ENCODE peak calls at places on chromosomes 7 and 10, in seven cellular contexts. Y is GM12891, O is H1, T is GM12878, L is K562, C is HepG2, A is SK-N-SH. N is an unnamed sample.
A peak's percentile ranks its signal among the peaks of the same experiment; 100 is the strongest.

GRCh38 chr7:74511360-74511759 is 57.7 kb downstream of the GTF2IRD1 start:
- DNase-seq in C (no peak), L (no peak), O (no peak), A (no peak), T (no peak), Y (no peak), N (no peak)

GRCh38 chr7:95420996-95421846 is 13.6 kb downstream of the PON2 start:
- DNase-seq in O (no peak), T (no peak), L (no peak), A (no peak), C (no peak), Y (no peak), N (no peak)

GRCh38 chr10:43044444-43045245 is 32.2 kb upstream of the RET start:
- DNase-seq in T (no peak), C (no peak), L (no peak), A (peak; percentile 37), Y (no peak), O (no peak), N (no peak)

GRCh38 chr10:22724773-22725172 is 10.4 kb upstream of the PIP4K2A start:
- DNase-seq in C (no peak), L (no peak), O (no peak), A (no peak), Y (no peak), T (no peak), N (no peak)

GRCh38 chr10:123298583-123298982 is 144.4 kb downstream of the BUB3 start:
- DNase-seq in L (no peak), T (no peak), A (no peak), O (no peak), Y (no peak), C (no peak), N (no peak)

GRCh38 chr10:125373546-125373945 is 213.2 kb upstream of the CTBP2 start:
- DNase-seq in Y (no peak), L (no peak), O (no peak), A (no peak), T (no peak), C (no peak), N (no peak)

GRCh38 chr10:15452545-15452944 is 81.5 kb upstream of the FAM171A1 start:
- DNase-seq in O (no peak), A (no peak), T (no peak), L (no peak), Y (no peak), C (no peak), N (no peak)

GRCh38 chr10:129275886-129276285 is 191.2 kb upstream of the MGMT start:
- DNase-seq in C (no peak), L (no peak), T (no peak), O (no peak), Y (no peak), A (no peak), N (no peak)

GRCh38 chr7:94250984-94251383 is 143.7 kb upstream of the COL1A2 start:
- DNase-seq in O (no peak), L (no peak), C (no peak), A (no peak), T (no peak), Y (no peak), N (no peak)

GRCh38 chr7:31899356-31899927 is 170.8 kb downstream of the PDE1C start:
- DNase-seq in C (peak; percentile 2), A (no peak), L (no peak), Y (no peak), T (no peak), O (no peak), N (no peak)

GRCh38 chr7:156157409-156158012 is 345.2 kb upstream of the SHH start:
- DNase-seq in Y (no peak), T (no peak), C (no peak), L (no peak), A (no peak), O (no peak), N (no peak)

GRCh38 chr7:20441886-20442505 is 111.3 kb downstream of the ITGB8 start:
- DNase-seq in C (no peak), Y (no peak), L (no peak), O (no peak), T (no peak), A (no peak), N (no peak)

GRCh38 chr10:133455196-133455595 is 1.5 kb downstream of the SCART1 start:
- DNase-seq in A (no peak), C (no peak), L (no peak), T (no peak), Y (no peak), O (no peak), N (no peak)

GRCh38 chr10:94496010-94496409 is 49.6 kb upstream of the HELLS start:
- DNase-seq in Y (no peak), T (peak; percentile 26), L (no peak), O (no peak), C (no peak), A (no peak), N (no peak)

GRCh38 chr7:79452495-79453265 is 787 bp downstream of the MAGI2 start:
- DNase-seq in T (no peak), C (peak; percentile 60), Y (no peak), A (peak; percentile 61), O (no peak), L (no peak), N (no peak)

GRCh38 chr7:35524112-35524804 is 170.7 kb downstream of the HERPUD2 start:
- DNase-seq in T (no peak), O (no peak), Y (no peak), L (no peak), C (no peak), A (no peak), N (no peak)

GRCh38 chr10:132879408-132880147 is 62.8 kb downstream of the CFAP46 start:
- DNase-seq in C (no peak), T (no peak), O (no peak), Y (no peak), A (no peak), L (no peak), N (no peak)

GRCh38 chr7:37999673-38000072 is 79.2 kb downstream of the EPDR1 start:
- DNase-seq in O (no peak), C (no peak), A (no peak), L (no peak), Y (no peak), T (no peak), N (no peak)

GRCh38 chr10:118373786-118374185 is 31.7 kb upstream of the FAM204A start:
- DNase-seq in Y (no peak), L (no peak), C (peak; percentile 7), T (no peak), A (no peak), O (no peak), N (no peak)

GRCh38 chr10:76416642-76417041 is 985.2 kb downstream of the LRMDA start:
- DNase-seq in C (no peak), O (no peak), L (no peak), A (no peak), T (no peak), Y (no peak), N (no peak)
- TF ChIP-seq TAF1 in C (no peak), O (no peak), L (no peak), A (no peak), T (no peak), Y (no peak), N (no peak)

DNA sequence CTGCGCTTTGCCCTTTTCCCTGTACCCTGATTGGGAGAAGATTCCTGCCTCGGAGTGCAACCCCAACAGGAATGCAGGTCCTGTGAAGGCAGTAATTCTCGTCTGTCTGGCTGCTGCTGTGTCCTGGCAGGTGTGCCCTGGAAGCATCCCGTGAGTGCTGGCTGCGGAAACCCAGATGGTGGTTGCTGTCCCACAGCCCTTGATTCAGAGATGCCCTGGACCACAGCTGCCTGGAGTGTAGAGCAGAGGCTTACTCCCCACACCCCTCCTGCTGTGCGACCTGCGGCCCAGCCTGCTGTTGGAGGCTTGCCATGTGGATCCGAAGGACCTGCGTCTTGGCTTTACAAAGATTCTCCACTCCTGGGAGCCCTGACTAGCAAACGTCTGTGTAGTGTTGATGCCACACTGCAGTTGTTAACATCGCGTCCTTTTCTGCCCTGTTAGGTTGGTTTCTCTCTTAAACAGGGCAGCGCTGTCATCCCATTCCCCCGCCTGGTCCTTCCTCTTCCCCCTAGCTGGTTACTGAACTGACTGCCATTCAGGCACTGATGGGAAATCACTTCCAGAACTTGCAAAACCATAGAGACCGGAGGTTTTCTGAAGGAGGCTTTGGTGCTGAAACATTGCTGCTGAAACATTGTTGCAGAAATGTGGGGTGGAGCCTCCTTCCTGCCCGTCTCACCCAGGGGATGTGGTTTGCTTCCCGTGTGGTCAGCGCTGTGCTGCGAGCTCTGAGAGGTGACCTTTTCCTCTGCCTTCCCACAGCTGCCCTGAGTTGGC is 53.3 kb downstream of the DNAJB6 start:
- DNase-seq in A (no peak), T (no peak), C (no peak), L (no peak), O (no peak), Y (no peak), N (no peak)
- TF ChIP-seq POLR2AphosphoS5 in A (no peak), T (no peak), C (no peak), L (no peak), O (peak; percentile 39), Y (no peak), N (no peak)

GRCh38 chr7:134899729-134900128 is 86.6 kb upstream of the AGBL3 start:
- DNase-seq in C (peak; percentile 78), L (no peak), T (no peak), O (no peak), A (no peak), Y (no peak), N (no peak)
- TF ChIP-seq TAF1 in C (no peak), L (no peak), T (no peak), O (no peak), A (no peak), Y (no peak), N (no peak)

GRCh38 chr10:46308113-46308415 is 21.3 kb downstream of the ANTXRL start:
- DNase-seq in Y (no peak), C (no peak), A (no peak), T (no peak), O (no peak), L (no peak), N (no peak)

GRCh38 chr10:46310143-46310514 is 23.3 kb downstream of the ANTXRL start:
- DNase-seq in C (no peak), O (no peak), L (no peak), T (no peak), A (no peak), Y (no peak), N (no peak)

GRCh38 chr10:46309511-46310142 is 22.8 kb downstream of the ANTXRL start:
- DNase-seq in A (no peak), L (no peak), Y (no peak), O (no peak), T (no peak), C (no peak), N (no peak)

GRCh38 chr10:46307281-46308112 is 20.7 kb downstream of the ANTXRL start:
- DNase-seq in Y (no peak), L (no peak), O (no peak), T (no peak), C (no peak), A (no peak), N (no peak)

DNA sequence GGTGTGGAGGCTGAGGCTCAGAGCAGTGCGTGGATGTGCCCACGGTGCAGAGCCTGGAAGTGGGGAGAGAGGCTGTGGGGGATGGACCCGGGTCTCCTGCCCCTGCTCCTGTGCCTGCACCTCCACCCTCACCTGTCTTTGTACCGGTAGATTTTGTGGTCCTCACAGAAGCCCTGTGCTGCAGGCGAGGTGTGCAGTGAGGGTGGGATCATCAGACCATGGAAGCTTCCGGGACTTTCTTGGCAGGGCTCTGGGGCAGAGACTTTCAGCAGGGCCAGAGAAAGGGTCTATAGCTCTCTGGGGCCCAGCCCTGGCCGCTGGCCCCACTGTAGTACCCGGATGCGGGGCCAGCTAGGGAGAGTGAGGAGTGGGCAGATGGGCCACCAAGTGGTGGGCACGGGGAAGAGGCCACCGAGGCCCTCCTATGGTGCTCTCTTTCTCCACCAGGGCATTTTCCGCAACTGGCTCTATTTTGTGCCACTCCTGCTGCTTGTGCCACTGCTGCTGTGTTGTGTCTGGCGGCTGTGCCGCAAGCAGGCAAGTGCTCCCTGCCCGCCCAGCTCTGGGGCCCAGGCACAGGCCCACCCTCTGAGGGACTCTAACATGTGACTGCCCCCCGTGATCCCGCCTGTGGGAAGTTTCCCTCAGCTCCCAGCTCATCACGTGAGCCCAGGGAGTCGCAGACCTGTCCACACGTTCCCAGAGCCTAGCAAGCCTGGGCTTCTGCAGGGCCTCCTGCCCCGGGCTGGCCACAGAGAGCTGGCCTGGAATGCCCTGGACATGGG is 22.1 kb downstream of the ANTXRL start:
- DNase-seq in T (no peak), C (no peak), Y (no peak), A (no peak), O (no peak), L (no peak), N (no peak)
- TF ChIP-seq POLR2AphosphoS5 in T (no peak), C (no peak), Y (no peak), A (no peak), O (no peak), L (no peak), N (no peak)

N was measured in GM12892.